ENCODE peak calls at places on chromosomes 5 and 9, in ten cellular contexts. O, D, I, V, M, J, U, A, R and T are unnamed samples.

GRCh38 chr5:147822686-147823491 is 8.6 kb downstream of the SPINK1 start:
- DNase-seq in O (peak), I (no peak), U (no peak), D (peak), V (no peak), J (no peak), M (peak), R (peak), A (peak), T (peak)

GRCh38 chr5:93581738-93582414 is 857 bp upstream of the NR2F1-AS1 start:
- DNase-seq in D (no peak), R (no peak), O (no peak), V (no peak), J (no peak), A (peak), M (no peak), U (no peak), I (no peak), T (peak)

GRCh38 chr5:172147857-172148256 is 40.2 kb downstream of the STK10 start:
- DNase-seq in R (no peak), U (peak), D (no peak), M (no peak), A (no peak), V (no peak), J (no peak), O (no peak), I (no peak), T (no peak)

GRCh38 chr9:12631866-12632265 is 61.3 kb upstream of the TYRP1 start:
- DNase-seq in D (no peak), V (no peak), A (no peak), J (no peak), R (no peak), O (no peak), M (no peak), I (no peak), U (no peak), T (no peak)

GRCh38 chr9:131264231-131264630 is 12.1 kb downstream of the FAM78A start:
- DNase-seq in M (no peak), D (peak), U (peak), V (no peak), J (no peak), A (no peak), I (no peak), O (no peak), R (no peak), T (no peak)

GRCh38 chr5:38286038-38286437 is 27.7 kb downstream of the EGFLAM start:
- DNase-seq in U (no peak), I (no peak), J (no peak), D (no peak), O (no peak), A (no peak), M (no peak), R (no peak), V (no peak), T (no peak)

GRCh38 chr5:157892974-157893373 is 34.0 kb upstream of the CLINT1 start:
- DNase-seq in M (no peak), R (no peak), V (no peak), J (no peak), U (no peak), D (no peak), I (no peak), A (no peak), O (no peak), T (no peak)

GRCh38 chr5:59722875-59723274 is 170.7 kb downstream of the PDE4D start:
- DNase-seq in O (no peak), M (no peak), V (no peak), R (no peak), U (no peak), A (no peak), I (no peak), D (no peak), J (no peak), T (no peak)

GRCh38 chr5:121144764-121145163 is 680.7 kb downstream of the PRR16 start:
- DNase-seq in U (no peak), A (no peak), O (no peak), R (no peak), M (no peak), D (no peak), I (no peak), J (no peak), V (no peak), T (no peak)

GRCh38 chr5:119398713-119399492 is 43.1 kb downstream of the TNFAIP8 start:
- DNase-seq in M (no peak), U (no peak), R (no peak), J (peak), I (peak), O (no peak), A (no peak), D (no peak), V (no peak), T (no peak)

GRCh38 chr5:82312373-82312856 is 34.3 kb upstream of the RPS23 start:
- DNase-seq in R (peak), D (peak), J (peak), A (peak), I (no peak), M (peak), V (peak), O (peak), U (no peak), T (peak)

GRCh38 chr9:93301911-93302525 is 118.1 kb downstream of the WNK2 start:
- DNase-seq in M (no peak), J (peak), R (no peak), I (peak), V (no peak), D (peak), O (no peak), A (no peak), U (peak), T (no peak)

GRCh38 chr5:170523830-170524229 is 20.0 kb downstream of the KCNIP1 start:
- DNase-seq in O (no peak), U (no peak), J (no peak), A (no peak), D (no peak), M (no peak), V (no peak), I (no peak), R (no peak), T (no peak)
- H3K27ac ChIP-seq in O (no peak), U (no peak), J (no peak), A (no peak), D (no peak), M (no peak), V (no peak), I (no peak), R (no peak), T (no peak)

DNA sequence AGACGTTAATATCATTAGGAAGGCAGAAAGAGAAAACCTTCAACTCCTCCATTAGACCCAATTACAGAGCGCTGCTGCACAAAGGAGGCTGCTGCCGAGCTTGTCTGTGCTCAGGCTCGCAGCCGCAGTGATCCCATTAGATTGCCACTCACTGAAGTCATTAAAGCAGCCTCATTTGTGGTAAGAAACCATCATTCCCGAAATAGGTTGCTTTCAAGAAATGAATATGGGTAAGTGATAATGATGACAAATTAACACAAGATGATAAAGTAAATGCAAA is 137.2 kb downstream of the CAVIN4 start:
- DNase-seq in M (no peak), V (no peak), J (no peak), R (no peak), O (no peak), D (no peak), A (no peak), I (no peak), U (no peak), T (no peak)
- H3K27ac ChIP-seq in M (no peak), V (peak), J (no peak), R (no peak), O (no peak), D (no peak), A (no peak), I (no peak), U (no peak), T (no peak)

GRCh38 chr5:179815491-179816249 is 5.0 kb upstream of the SQSTM1 start:
- DNase-seq in O (no peak), A (no peak), V (no peak), M (no peak), I (peak), D (no peak), U (no peak), J (no peak), R (no peak), T (no peak)
- H3K27ac ChIP-seq in O (no peak), A (no peak), V (no peak), M (no peak), I (no peak), D (no peak), U (no peak), J (no peak), R (no peak), T (no peak)

DNA sequence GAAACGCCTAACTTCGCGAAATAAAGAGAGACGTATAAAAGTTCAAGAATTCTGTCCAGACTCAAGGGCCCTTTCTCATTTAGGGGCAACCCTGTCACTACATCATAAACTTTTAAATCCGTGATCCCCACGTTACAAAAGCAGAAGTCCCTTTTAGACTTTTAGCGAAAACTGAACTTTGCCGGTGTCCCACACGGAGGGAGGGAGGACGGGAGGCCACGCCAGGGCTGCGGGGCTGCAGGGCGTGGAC is 517 bp upstream of the F2R start:
- DNase-seq in J (no peak), R (no peak), V (no peak), A (no peak), D (no peak), U (no peak), I (no peak), O (no peak), M (no peak), T (no peak)
- H3K27ac ChIP-seq in J (peak), R (peak), V (no peak), A (peak), D (no peak), U (peak), I (peak), O (peak), M (no peak), T (peak)

GRCh38 chr9:32705059-32705458 is 69.6 kb upstream of the TAF1L start:
- DNase-seq in J (no peak), R (no peak), U (no peak), O (no peak), D (no peak), V (no peak), A (no peak), I (no peak), M (no peak), T (no peak)

GRCh38 chr9:32706004-32706749 is 70.7 kb upstream of the TAF1L start:
- DNase-seq in I (no peak), M (no peak), R (no peak), V (no peak), O (no peak), D (no peak), J (no peak), A (no peak), U (no peak), T (no peak)

GRCh38 chr9:32708480-32709150 is 73.1 kb upstream of the TAF1L start:
- DNase-seq in R (no peak), V (no peak), A (no peak), M (no peak), J (no peak), I (no peak), D (no peak), O (no peak), U (no peak), T (no peak)

GRCh38 chr9:32709871-32710270 is 73.5 kb upstream of the TMEM215 start:
- DNase-seq in U (no peak), J (no peak), V (no peak), R (no peak), O (no peak), M (no peak), A (no peak), I (no peak), D (no peak), T (no peak)

GRCh38 chr9:32707326-32707725 is 71.9 kb upstream of the TAF1L start:
- DNase-seq in D (no peak), M (no peak), U (no peak), V (no peak), O (no peak), A (no peak), I (no peak), J (no peak), R (no peak), T (no peak)
- H3K27ac ChIP-seq in D (no peak), M (no peak), U (no peak), V (no peak), O (no peak), A (no peak), I (no peak), J (no peak), R (no peak), T (no peak)

GRCh38 chr5:10297646-10298204 is 10.0 kb downstream of the CMBL start:
- DNase-seq in D (no peak), R (no peak), J (no peak), V (no peak), I (no peak), M (no peak), O (no peak), U (peak), A (no peak), T (no peak)

GRCh38 chr5:10291736-10292135 is 16.0 kb downstream of the CMBL start:
- DNase-seq in I (no peak), U (peak), A (no peak), R (no peak), D (no peak), V (no peak), J (no peak), O (no peak), M (no peak), T (no peak)

GRCh38 chr5:10289991-10290390 is 17.7 kb downstream of the CMBL start:
- DNase-seq in V (no peak), O (no peak), M (no peak), J (no peak), I (no peak), U (peak), R (no peak), A (no peak), D (no peak), T (no peak)

GRCh38 chr5:10295619-10296326 is 11.9 kb downstream of the CMBL start:
- DNase-seq in I (no peak), R (no peak), A (no peak), M (no peak), D (no peak), U (peak), J (no peak), V (no peak), O (no peak), T (no peak)

DNA sequence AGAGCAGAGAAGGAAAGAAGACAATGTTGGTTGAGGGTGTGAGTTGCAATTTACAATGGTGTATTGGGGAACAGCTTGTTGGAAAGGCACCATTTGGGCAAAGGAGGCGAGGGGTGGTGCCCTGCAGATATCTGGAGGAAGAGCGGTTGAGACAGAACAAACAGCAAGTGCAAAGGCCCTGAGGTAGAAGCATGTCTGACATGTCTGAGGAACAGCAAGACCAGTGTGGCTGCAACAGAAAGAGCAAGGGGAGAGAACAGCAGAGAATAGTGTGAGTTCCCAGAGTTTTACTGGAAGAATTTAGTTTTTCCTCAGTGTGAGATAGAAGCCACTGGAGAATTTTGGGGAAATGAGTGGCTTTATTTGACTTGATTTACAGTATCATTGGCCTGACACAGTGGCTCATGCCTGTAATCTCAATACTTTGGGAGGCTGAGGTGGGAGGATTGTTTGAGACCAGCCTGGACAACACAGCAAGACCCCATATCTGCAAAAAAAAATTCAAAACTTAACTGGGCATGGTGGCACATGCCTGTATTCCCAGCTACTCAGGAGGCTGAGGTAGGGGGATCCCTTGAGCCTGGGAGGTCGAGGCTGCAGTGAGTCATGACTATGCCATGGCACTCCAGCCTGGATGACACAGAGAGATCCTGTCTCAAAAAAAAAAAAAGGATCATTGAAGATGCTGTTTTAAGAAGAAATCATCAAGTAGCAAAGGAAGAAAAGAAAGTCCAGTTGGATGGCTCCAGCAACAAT is 13.6 kb downstream of the CMBL start:
- DNase-seq in R (no peak), D (no peak), U (peak), J (no peak), A (no peak), M (no peak), V (no peak), I (no peak), O (no peak), T (no peak)
- H3K27ac ChIP-seq in R (no peak), D (no peak), U (no peak), J (no peak), A (no peak), M (no peak), V (no peak), I (no peak), O (no peak), T (no peak)

DNA sequence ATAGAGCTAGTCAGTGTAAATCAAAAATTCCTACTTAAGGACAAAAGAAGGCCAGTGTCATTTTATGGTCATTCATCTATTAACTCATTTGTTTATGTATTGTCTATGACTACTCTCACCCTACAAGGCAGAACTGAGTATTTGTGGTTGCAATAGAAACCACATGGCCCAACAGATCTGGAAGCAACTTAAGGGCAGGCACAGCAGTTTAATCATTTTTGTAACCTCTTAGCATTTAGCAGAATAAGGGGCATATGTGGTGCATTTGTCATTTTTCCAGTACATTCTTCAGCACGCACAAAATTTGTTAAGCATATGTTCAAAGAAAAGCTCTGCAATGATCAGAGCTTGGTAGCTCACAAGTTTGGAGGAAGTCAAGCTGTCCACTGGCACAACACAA is 1.1 kb downstream of the FKBP15 start:
- DNase-seq in U (no peak), D (peak), R (no peak), V (no peak), M (no peak), A (no peak), I (no peak), J (no peak), O (no peak), T (peak)
- H3K27ac ChIP-seq in U (peak), D (peak), R (peak), V (no peak), M (no peak), A (no peak), I (peak), J (no peak), O (no peak), T (no peak)

DNA sequence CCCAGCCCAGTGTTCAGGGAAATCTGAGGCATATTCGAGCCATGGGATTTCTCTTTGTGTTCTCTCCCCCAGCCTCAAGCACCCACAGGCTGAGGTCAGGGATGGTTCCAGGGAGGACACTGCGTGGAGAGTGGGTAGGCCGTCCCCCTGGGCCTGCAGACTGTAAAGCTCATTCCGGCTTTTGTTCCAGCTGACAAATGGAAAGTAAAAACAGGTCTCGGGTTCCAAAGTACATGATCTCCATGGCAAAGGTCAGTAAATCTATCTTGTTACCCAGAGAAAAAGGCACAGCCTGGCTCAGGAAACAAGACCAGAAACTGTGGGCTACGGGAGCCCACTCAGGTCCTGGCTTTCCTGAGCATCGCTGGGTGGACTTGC is 116.2 kb downstream of the ROR2 start:
- DNase-seq in A (no peak), U (peak), J (no peak), V (no peak), I (no peak), D (no peak), M (no peak), R (no peak), O (no peak), T (no peak)
- H3K27ac ChIP-seq in A (no peak), U (no peak), J (no peak), V (no peak), I (no peak), D (no peak), M (no peak), R (no peak), O (no peak), T (no peak)

GRCh38 chr5:148840531-148840930 is 14.1 kb downstream of the ADRB2 start:
- DNase-seq in R (no peak), D (no peak), U (no peak), J (no peak), A (no peak), M (no peak), I (no peak), O (no peak), V (no peak), T (no peak)
- H3K27ac ChIP-seq in R (no peak), D (no peak), U (no peak), J (no peak), A (no peak), M (no peak), I (no peak), O (no peak), V (no peak), T (no peak)